ENCODE peak calls at places on chromosomes 11 and 22, in four cellular contexts. Z is transverse colon, G is spleen, A is prostate gland. X is an unnamed sample.
A peak's percentile ranks its signal among the peaks of the same experiment; 100 is the strongest.

GRCh38 chr11:35859311-35859710 is 84.6 kb upstream of the LDLRAD3 start:
- DNase-seq in A (no peak), Z (no peak), G (no peak), X (no peak)

GRCh38 chr22:36398602-36399472 is 11.1 kb upstream of the MYH9 start:
- DNase-seq in A (no peak), G (no peak), Z (peak; percentile 59), X (no peak)

GRCh38 chr11:134560566-134561347 is 148.7 kb upstream of the B3GAT1 start:
- DNase-seq in A (no peak), G (peak; percentile 55), Z (no peak), X (no peak)

GRCh38 chr22:22099833-22100812 is 117.5 kb upstream of the TOP3B start:
- DNase-seq in A (no peak), Z (no peak), G (no peak), X (peak; percentile 32)

GRCh38 chr11:20031155-20032001 is 128.9 kb downstream of the DBX1 start:
- DNase-seq in G (no peak), Z (no peak), A (peak; percentile 37), X (no peak)

GRCh38 chr11:44928144-44928543 is 22.5 kb downstream of the TP53I11 start:
- DNase-seq in A (no peak), Z (no peak), G (no peak), X (no peak)

GRCh38 chr11:114960117-114960516 is 281.8 kb downstream of the NXPE2 start:
- DNase-seq in A (no peak), G (no peak), Z (no peak), X (no peak)

GRCh38 chr11:68120212-68121066 is 749 bp downstream of the CHKA start:
- DNase-seq in G (peak; percentile 94), A (peak; percentile 58), Z (peak; percentile 53), X (peak; percentile 57)

GRCh38 chr11:131899954-131900580 is 529.7 kb downstream of the NTM start:
- DNase-seq in A (no peak), Z (no peak), G (no peak), X (no peak)

GRCh38 chr11:65852508-65853248 is 5.3 kb downstream of the CFL1 start:
- DNase-seq in A (no peak), Z (peak; percentile 17), G (peak; percentile 79), X (no peak)

GRCh38 chr11:34235591-34236071 is 122.2 kb downstream of the ABTB2 start:
- DNase-seq in Z (no peak), G (peak; percentile 65), A (no peak), X (peak; percentile 67)

GRCh38 chr11:116510886-116511650 is 261.7 kb downstream of the BUD13 start:
- DNase-seq in Z (no peak), A (no peak), G (no peak), X (peak; percentile 73)

GRCh38 chr11:133692371-133692770 is 152.9 kb downstream of the SPATA19 start:
- DNase-seq in G (no peak), A (no peak), Z (no peak), X (no peak)

GRCh38 chr11:64853709-64854108 is 9.3 kb upstream of the CDC42BPG start:
- DNase-seq in Z (no peak), G (peak; percentile 91), A (no peak), X (no peak)

GRCh38 chr11:36304349-36304748 is 8.3 kb downstream of the PRR5L start:
- DNase-seq in Z (no peak), G (no peak), A (no peak), X (no peak)

GRCh38 chr11:11975201-11976092 is 33.0 kb downstream of the DKK3 start:
- DNase-seq in A (no peak), G (no peak), Z (no peak), X (peak; percentile 70)

GRCh38 chr22:38882972-38883622 is 11.1 kb upstream of the CBX6 start:
- DNase-seq in A (no peak), Z (no peak), G (no peak), X (no peak)

GRCh38 chr11:92386577-92386976 is 162.0 kb downstream of the FAT3 start:
- DNase-seq in G (no peak), A (no peak), Z (no peak), X (no peak)

GRCh38 chr11:57303990-57304579 is 20.7 kb downstream of the TNKS1BP1 start:
- DNase-seq in A (no peak), Z (no peak), G (no peak), X (peak; percentile 44)

GRCh38 chr11:11916981-11917399 is 75.2 kb downstream of the USP47 start:
- DNase-seq in A (no peak), Z (no peak), G (no peak), X (no peak)

GRCh38 chr11:32435947-32436750 is 810 bp upstream of the WT1 start:
- DNase-seq in Z (no peak), A (no peak), G (peak; percentile 70), X (no peak)

GRCh38 chr11:26467506-26467905 is 104.6 kb downstream of the MUC15 start:
- DNase-seq in Z (no peak), G (no peak), A (no peak), X (no peak)

GRCh38 chr11:8656291-8656690 is 26.2 kb downstream of the TRIM66 start:
- DNase-seq in A (no peak), G (no peak), Z (no peak), X (no peak)

GRCh38 chr22:35705141-35705540 is 12.5 kb upstream of the APOL5 start:
- DNase-seq in Z (no peak), A (no peak), G (no peak), X (no peak)

GRCh38 chr11:64803846-64804345 is 882 bp upstream of the MAP4K2 start:
- DNase-seq in A (no peak), G (no peak), Z (no peak), X (no peak)

GRCh38 chr22:21026783-21027692 is 5.3 kb downstream of the SLC7A4 start:
- DNase-seq in G (no peak), A (peak; percentile 49), Z (no peak), X (peak; percentile 78)

GRCh38 chr22:50684501-50684900 is 11.9 kb downstream of the SHANK3 start:
- DNase-seq in Z (no peak), A (no peak), G (peak; percentile 50), X (peak; percentile 3)

GRCh38 chr11:1810761-1811160 is 24.0 kb upstream of the SYT8 start:
- DNase-seq in G (no peak), A (no peak), Z (no peak), X (no peak)
- H3K27ac ChIP-seq in G (peak overlapping the region; percentile 14), A (no peak overlapping the region), Z (no peak overlapping the region), X (no peak overlapping the region)

GRCh38 chr11:126350811-126351210 is 4.7 kb upstream of the ST3GAL4 start:
- DNase-seq in Z (no peak), G (no peak), A (no peak), X (no peak)
- H3K27ac ChIP-seq in Z (no peak overlapping the region), G (peak overlapping the region; percentile 40), A (no peak overlapping the region), X (no peak overlapping the region)

GRCh38 chr11:74338963-74339362 is 27.5 kb upstream of the P4HA3 start:
- DNase-seq in Z (peak; percentile 35), G (no peak), A (no peak), X (no peak)
- H3K27ac ChIP-seq in Z (peak overlapping the region; percentile 46), G (no peak overlapping the region), A (no peak overlapping the region), X (no peak overlapping the region)

DNA sequence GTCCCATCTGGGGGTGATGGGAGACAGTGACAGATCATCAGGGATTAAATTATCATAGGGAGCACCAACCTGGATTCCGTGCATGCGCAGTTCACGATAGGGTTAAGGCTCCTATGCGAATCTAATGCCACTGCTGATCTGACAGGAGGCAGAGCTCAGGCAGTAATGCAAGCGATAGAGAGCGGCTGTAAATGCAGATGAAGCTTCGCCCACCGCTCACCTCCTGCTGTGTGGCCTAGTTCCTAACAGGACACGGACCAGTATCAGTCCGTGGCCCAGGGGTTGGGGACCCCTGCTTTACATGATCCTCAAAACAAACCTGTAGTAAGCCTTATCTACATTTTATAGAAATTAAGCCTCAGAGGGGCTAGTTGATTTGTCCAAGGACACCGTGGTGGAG is 94.3 kb downstream of the TTC28 start:
- DNase-seq in G (no peak), A (no peak), Z (no peak), X (no peak)
- H3K27ac ChIP-seq in G (no peak overlapping the region), A (no peak overlapping the region), Z (no peak overlapping the region), X (no peak overlapping the region)

GRCh38 chr11:75326439-75326810 is 25.0 kb downstream of the ARRB1 start:
- DNase-seq in G (no peak), A (no peak), Z (no peak), X (no peak)

GRCh38 chr11:75333022-75333806 is 18.2 kb downstream of the ARRB1 start:
- DNase-seq in Z (no peak), G (no peak), A (no peak), X (no peak)

GRCh38 chr11:75333807-75334140 is 17.7 kb downstream of the ARRB1 start:
- DNase-seq in Z (no peak), G (no peak), A (no peak), X (no peak)

GRCh38 chr11:75328426-75329277 is 22.8 kb downstream of the ARRB1 start:
- DNase-seq in A (peak; percentile 82), G (peak; percentile 83), Z (peak; percentile 85), X (peak; percentile 82)

DNA sequence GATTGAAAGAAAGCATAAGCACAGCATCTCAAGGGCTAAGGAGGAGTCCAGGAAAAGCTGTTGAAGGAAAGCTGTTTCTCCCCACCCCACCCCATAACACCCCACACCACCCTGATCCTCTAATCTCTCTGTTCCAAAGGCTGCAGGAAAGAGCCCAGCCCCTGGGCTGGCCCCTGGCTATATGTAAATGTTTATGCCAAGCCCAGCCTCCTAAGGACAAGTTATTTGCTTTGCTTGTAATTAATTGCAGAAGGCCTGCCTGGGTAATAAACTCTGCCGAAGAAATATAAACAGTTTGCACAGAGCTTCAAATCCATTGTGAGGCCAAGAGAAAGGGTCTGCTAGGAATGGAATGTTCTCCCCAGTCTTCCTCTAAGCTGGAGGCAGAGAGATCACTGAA is 21.2 kb downstream of the ARRB1 start:
- DNase-seq in G (no peak), Z (peak; percentile 76), A (no peak), X (peak; percentile 73)
- H3K27ac ChIP-seq in G (peak overlapping the region; percentile 52), Z (peak overlapping the region; percentile 86), A (peak overlapping the region; percentile 53), X (peak overlapping the region; percentile 38)

X was measured in WERI-Rb-1.